ENCODE peak calls at places on chromosomes 5 and 9, in four cellular contexts. T, I, G and E are unnamed samples. For H3K4me1, the result is how much of the 10 kb centered on the place peaks cover.

GRCh38 chr9:126915281-126915816 is 767 bp downstream of the RALGPS1 start:
- DNase-seq in T (no peak), G (peak), I (no peak), E (no peak)

GRCh38 chr5:104472811-104473210 is 910.2 kb upstream of the NUDT12 start:
- DNase-seq in G (no peak), I (no peak), T (no peak), E (no peak)

GRCh38 chr9:77710276-77710675 is 62.2 kb upstream of the GNA14 start:
- DNase-seq in G (no peak), I (no peak), T (no peak), E (no peak)

GRCh38 chr9:95078934-95079333 is 238.6 kb downstream of the FANCC start:
- DNase-seq in G (no peak), T (no peak), I (no peak), E (no peak)

GRCh38 chr5:54616031-54616430 is 98.5 kb downstream of the SNX18 start:
- DNase-seq in G (no peak), T (no peak), I (no peak), E (no peak)

GRCh38 chr9:108766786-108767185 is 89.0 kb downstream of the ACTL7B start:
- DNase-seq in T (no peak), G (no peak), I (no peak), E (no peak)

GRCh38 chr5:132655821-132656773 is 1.9 kb upstream of the IL13 start:
- DNase-seq in T (no peak), G (peak), I (peak), E (no peak)

GRCh38 chr5:103667068-103667467 is 104.5 kb upstream of the NUDT12 start:
- DNase-seq in I (no peak), G (no peak), T (no peak), E (no peak)

GRCh38 chr5:88660947-88661869 is 221.8 kb downstream of the MEF2C start:
- DNase-seq in T (no peak), G (peak), I (peak), E (peak)

GRCh38 chr9:135295556-135296300 is 183.9 kb upstream of the PPP1R26 start:
- DNase-seq in G (no peak), T (no peak), I (no peak), E (no peak)

GRCh38 chr9:15849871-15850270 is 297.0 kb downstream of the CCDC171 start:
- DNase-seq in G (no peak), I (no peak), T (no peak), E (no peak)

GRCh38 chr9:134341306-134341705 is 15.1 kb downstream of the RXRA start:
- DNase-seq in G (no peak), I (no peak), T (no peak), E (no peak)

GRCh38 chr5:153555420-153556114 is 65.1 kb downstream of the GRIA1 start:
- DNase-seq in T (no peak), I (no peak), G (no peak), E (no peak)

GRCh38 chr5:176388003-176388340 is 426 bp downstream of the NOP16 start:
- DNase-seq in G (no peak), I (peak), T (no peak), E (peak)

GRCh38 chr9:114096041-114096511 is 3.0 kb downstream of the KIF12 start:
- DNase-seq in T (no peak), I (no peak), G (no peak), E (peak)

GRCh38 chr5:109837226-109837861 is 147.6 kb downstream of the MAN2A1 start:
- DNase-seq in T (no peak), I (no peak), G (no peak), E (no peak)

GRCh38 chr5:173408946-173409345 is 80.7 kb upstream of the STC2 start:
- DNase-seq in G (no peak), I (no peak), T (no peak), E (no peak)

GRCh38 chr5:401216-402034 is 41.6 kb upstream of the EXOC3 start:
- DNase-seq in G (no peak), I (no peak), T (no peak), E (no peak)

GRCh38 chr5:169904568-169904967 is 75.7 kb downstream of the INSYN2B start:
- DNase-seq in T (no peak), G (no peak), I (no peak), E (no peak)

GRCh38 chr5:168327019-168327421 is 35.6 kb downstream of the WWC1 start:
- DNase-seq in G (no peak), T (no peak), I (no peak), E (no peak)

GRCh38 chr5:50958852-50959457 is 292.5 kb downstream of the PARP8 start:
- DNase-seq in I (peak), G (peak), T (no peak), E (peak)

GRCh38 chr9:97395745-97396144 is 16.2 kb upstream of the TDRD7 start:
- DNase-seq in G (no peak), I (no peak), T (no peak), E (no peak)

GRCh38 chr5:173238312-173239232 is 3.6 kb upstream of the NKX2-5 start:
- DNase-seq in G (no peak), T (no peak), I (peak), E (no peak)

GRCh38 chr9:110752766-110753165 is 84.2 kb downstream of the MUSK start:
- DNase-seq in I (no peak), G (no peak), T (no peak), E (no peak)

GRCh38 chr5:141515946-141516647 is 27.2 kb downstream of the PCDHGC5 start:
- DNase-seq in G (no peak), I (no peak), T (no peak), E (no peak)

GRCh38 chr9:89732295-89732951 is 127.6 kb downstream of the GADD45G start:
- DNase-seq in T (no peak), I (no peak), G (no peak), E (no peak)

GRCh38 chr5:34919077-34919476 is 3.6 kb downstream of the BRIX1 start:
- DNase-seq in G (no peak), I (no peak), T (no peak), E (no peak)

GRCh38 chr5:40736103-40736875 is 19.5 kb downstream of the TTC33 start:
- DNase-seq in I (peak), T (peak), G (peak), E (peak)

GRCh38 chr9:134962065-134962997 is 44.6 kb upstream of the FCN1 start:
- DNase-seq in G (no peak), T (no peak), I (no peak), E (no peak)

GRCh38 chr5:166370928-166371690 is 1920.3 kb upstream of the WWC1 start:
- DNase-seq in G (no peak), T (no peak), I (no peak), E (peak)

GRCh38 chr5:144549580-144549979 is 378.9 kb downstream of the KCTD16 start:
- DNase-seq in T (no peak), I (no peak), G (no peak), E (no peak)

DNA sequence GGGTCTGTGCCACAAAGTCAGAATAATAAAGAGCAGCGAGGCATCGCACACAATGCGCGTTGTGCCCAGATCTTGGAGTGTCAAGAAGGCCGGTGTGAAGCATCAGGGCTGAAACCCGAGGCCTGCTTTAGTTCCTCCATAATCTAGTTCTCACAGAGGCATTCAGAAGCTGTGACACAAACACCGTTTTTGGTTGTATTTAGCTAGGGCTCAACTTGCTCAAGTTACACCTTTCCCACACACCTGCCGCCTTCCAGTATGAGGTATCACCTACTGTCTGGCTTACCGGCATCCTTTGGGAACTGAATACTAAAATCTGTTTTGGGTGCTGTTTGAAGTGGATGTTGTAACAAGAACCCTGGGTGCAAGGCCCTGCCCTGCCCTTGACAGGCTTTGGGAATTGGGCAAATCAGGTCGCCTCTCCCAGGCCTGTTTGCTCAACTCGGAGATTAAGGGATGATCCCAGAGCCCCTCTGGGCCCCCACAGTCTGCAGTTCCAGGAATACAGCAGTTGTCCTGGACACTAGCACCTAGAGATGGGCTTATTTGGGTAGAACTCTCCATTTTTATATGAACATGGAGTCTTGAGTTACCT is 27.0 kb downstream of the SLC25A25 start:
- DNase-seq in T (no peak), G (no peak), I (no peak), E (no peak)
- H3K4me1 ChIP-seq in T (under half), G (half or more), I (half or more), E (half or more)

GRCh38 chr5:65823174-65823573 is 101.2 kb downstream of the NLN start:
- DNase-seq in T (no peak), I (no peak), G (no peak), E (peak)
- H3K9ac ChIP-seq in T (no peak), I (no peak), G (no peak), E (no peak)

GRCh38 chr5:128201065-128201926 is 117.7 kb downstream of the SLC12A2 start:
- DNase-seq in T (no peak), G (peak), I (peak), E (peak)
- H3K4me2 ChIP-seq in T (no peak), G (peak), I (peak), E (peak)

GRCh38 chr5:107470007-107470582 is 200.6 kb downstream of the EFNA5 start:
- DNase-seq in I (no peak), T (no peak), G (no peak), E (no peak)
- H3K4me1 ChIP-seq in I (under half), T (under half), G (under half), E (under half)

DNA sequence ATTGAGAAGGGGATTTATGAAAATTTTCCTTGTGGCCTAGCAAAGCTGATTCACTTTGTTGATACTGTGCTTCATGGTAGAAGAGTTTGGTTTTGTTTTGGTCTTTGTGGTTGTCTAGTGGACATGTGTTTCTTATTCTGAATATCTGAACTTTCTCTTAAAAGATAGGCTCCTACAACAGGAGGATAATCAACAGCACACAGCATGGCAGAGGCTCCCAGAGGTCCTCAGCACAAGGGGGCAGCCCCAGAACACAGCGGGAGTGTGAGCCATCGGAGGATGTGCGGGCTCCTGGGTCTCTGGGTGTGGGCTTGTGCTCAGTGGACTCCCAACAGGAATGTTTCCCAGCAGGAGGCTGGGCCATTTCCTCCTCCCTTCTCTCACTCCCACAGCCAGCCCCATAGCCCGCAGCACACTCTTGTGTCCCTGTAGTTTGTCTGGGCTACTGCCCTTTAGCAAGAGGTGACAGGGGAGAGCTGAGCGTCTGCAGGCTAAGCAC is 164.3 kb upstream of the OTULINL start:
- DNase-seq in T (no peak), I (peak), G (no peak), E (no peak)
- H3K9ac ChIP-seq in T (peak), I (peak), G (no peak), E (no peak)

DNA sequence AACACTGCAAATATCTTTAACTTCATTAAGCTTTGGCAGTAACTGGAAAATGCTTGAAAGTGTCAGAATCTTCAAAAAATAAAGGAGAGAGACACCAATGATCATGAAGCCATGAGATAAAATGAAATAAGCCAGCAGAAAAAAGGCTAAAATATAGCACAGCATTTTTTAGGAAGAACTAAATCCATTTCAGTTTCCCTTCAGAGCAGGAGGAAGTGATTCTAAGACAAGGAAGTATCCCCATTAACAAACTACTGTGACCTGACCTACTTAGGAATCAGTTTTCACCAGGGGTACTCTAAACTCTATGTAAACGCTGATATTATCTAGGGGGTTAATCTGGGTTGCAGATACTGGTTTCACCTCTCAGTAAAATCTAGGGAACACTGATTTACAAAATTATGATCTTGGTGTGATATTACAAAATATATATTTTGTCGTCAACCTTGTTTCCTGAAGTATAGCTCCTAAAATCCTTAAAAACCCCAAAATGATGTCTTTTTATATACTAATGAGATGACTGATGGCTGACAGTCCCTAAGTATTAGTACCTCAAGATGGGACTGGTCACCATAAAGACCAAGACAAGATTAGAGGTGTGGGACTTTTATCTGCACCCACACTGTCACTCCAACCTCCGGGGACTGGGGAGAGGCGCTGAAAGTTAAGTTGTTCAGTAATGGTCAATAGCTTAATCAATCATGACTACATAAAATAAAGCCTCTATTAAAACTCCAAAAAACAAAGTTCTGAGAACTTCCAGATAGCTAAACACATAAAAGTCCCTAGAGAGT is 2.9 kb upstream of the FNBP1 start:
- DNase-seq in I (no peak), T (no peak), G (no peak), E (peak)
- H3K4me2 ChIP-seq in I (no peak), T (peak), G (no peak), E (peak)

DNA sequence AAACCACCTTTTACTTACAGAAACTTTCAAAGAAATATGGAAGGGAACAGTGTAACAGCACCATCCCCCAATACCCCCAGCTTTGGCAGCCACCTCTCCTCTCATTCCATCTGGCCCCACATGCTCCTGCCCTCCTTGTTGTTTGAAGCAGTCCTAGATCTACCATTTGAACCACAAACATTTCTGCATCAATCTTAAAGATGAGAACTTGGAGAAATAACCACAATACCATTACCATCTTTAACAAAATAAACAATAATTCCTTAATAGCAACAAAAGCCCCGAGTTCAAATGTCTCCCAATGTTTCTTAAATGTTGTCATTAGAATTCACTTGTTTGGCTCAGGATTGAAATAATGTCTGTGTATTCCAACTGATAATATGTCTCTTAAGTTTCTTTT is 17.7 kb upstream of the COL15A1 start:
- DNase-seq in I (no peak), G (no peak), T (no peak), E (no peak)
- H3K4me1 ChIP-seq in I (under half), G (under half), T (under half), E (under half)

DNA sequence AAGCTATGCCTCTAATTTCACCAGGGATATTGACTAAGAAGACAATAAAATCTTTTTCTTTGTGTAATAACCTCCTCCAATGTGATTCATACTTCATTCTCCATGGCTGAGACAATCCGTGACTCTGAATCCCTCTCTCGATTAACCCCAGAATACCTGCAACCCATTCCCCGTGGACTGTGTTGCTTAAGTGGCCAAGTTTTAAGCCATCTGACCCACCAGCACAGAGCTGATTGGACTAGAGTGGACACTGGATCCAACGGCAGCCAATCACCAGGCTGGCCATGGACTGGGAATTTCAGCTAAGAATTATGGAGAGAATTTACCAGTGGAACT is 5.4 kb upstream of the CCIN start:
- DNase-seq in I (no peak), T (no peak), G (no peak), E (no peak)
- H3K9ac ChIP-seq in I (peak), T (no peak), G (no peak), E (no peak)

DNA sequence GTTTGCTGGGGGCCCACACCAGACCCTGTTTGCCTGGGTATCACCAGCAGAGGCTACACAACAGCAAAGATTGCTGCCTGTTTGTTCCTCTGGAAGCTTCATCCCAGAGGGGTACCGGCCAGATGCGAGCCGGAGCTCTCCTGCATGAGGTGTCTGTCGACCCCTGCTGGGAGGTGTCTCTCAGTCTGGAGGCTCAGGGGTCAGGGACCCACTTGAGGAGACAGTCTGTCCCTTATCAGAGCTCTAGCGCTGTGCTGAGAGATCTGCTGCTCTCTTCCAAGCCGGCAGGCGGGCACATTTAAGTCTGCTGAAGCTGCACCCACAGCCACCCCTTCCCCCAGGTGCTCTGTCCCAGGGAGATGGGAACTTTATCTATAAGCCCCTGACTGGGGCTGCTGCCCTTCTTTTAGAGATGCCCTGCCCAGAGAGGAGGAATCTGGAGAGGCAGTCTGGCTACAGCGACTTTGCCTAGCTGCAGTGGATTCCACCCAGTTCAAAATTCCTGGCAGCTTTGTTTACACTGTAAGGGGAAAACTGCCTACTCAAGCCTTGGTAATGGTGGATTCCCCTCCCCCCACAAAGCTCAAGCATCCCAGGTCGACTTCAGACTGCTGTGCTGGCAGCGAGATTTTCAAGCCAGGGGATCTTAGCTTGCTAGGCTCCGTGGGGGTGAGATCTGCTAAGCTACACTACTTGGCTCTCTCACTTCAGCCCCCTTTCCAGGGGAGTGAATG is 206.0 kb upstream of the TLX3 start:
- DNase-seq in I (no peak), T (no peak), G (no peak), E (no peak)
- H3K4me2 ChIP-seq in I (no peak), T (no peak), G (no peak), E (no peak)

GRCh38 chr5:116442095-116442534 is 132.5 kb downstream of the SEMA6A start:
- DNase-seq in I (peak), T (no peak), G (no peak), E (no peak)

GRCh38 chr5:116446356-116447005 is 128.1 kb downstream of the SEMA6A start:
- DNase-seq in G (no peak), I (no peak), T (no peak), E (no peak)

GRCh38 chr5:116448450-116448849 is 126.2 kb downstream of the SEMA6A start:
- DNase-seq in G (no peak), T (no peak), I (peak), E (no peak)

GRCh38 chr5:116444373-116445058 is 130.1 kb downstream of the SEMA6A start:
- DNase-seq in I (no peak), T (no peak), G (no peak), E (no peak)

GRCh38 chr5:116445311-116445710 is 129.3 kb downstream of the SEMA6A start:
- DNase-seq in T (no peak), I (no peak), G (no peak), E (no peak)
- H3K4me1 ChIP-seq in T (under half), I (under half), G (under half), E (under half)